ENCODE peak calls at places on chromosomes 13 and 19, in seven cellular contexts. C is neural progenitor cell; Y is CD4-positive, alpha-beta memory T cell; A is GM23248; L is sigmoid colon; P is lower lobe of right lung; Q is ovary. X is an unnamed sample.

GRCh38 chr19:48991011-48991609 is 2.0 kb downstream of the GYS1 start:
- DNase-seq in C (no peak), L (peak), Y (no peak), Q (no peak), P (peak), A (no peak), X (no peak)

GRCh38 chr13:32302461-32302860 is 12.7 kb downstream of the ZAR1L start:
- DNase-seq in Q (no peak), A (no peak), L (no peak), C (no peak), Y (no peak), P (no peak), X (no peak)

GRCh38 chr19:44635581-44636438 is 7.9 kb upstream of the PVR start:
- DNase-seq in P (no peak), C (no peak), Y (no peak), A (peak), L (no peak), Q (no peak), X (no peak)

GRCh38 chr13:75368167-75368566 is 113.8 kb downstream of the TBC1D4 start:
- DNase-seq in Q (no peak), P (no peak), C (no peak), A (peak), L (no peak), Y (no peak), X (no peak)

GRCh38 chr13:89969996-89970709 is 1377.3 kb upstream of the MIR17HG start:
- DNase-seq in Q (no peak), P (no peak), L (no peak), C (no peak), A (peak), Y (no peak), X (no peak)

GRCh38 chr13:37755349-37755748 is 114.2 kb downstream of the TRPC4 start:
- DNase-seq in Y (no peak), P (no peak), A (no peak), Q (no peak), C (no peak), L (no peak), X (no peak)

GRCh38 chr19:13718733-13719132 is 45.6 kb upstream of the MRI1 start:
- DNase-seq in Q (no peak), Y (no peak), C (peak), A (peak), L (no peak), P (no peak), X (peak)

GRCh38 chr13:106573855-106574254 is 5.9 kb upstream of the ARGLU1 start:
- DNase-seq in L (peak), Y (no peak), C (no peak), A (peak), Q (peak), P (peak), X (no peak)

GRCh38 chr13:32039056-32039455 is 7.5 kb downstream of the FRY start:
- DNase-seq in L (no peak), P (no peak), Y (no peak), A (no peak), Q (no peak), C (no peak), X (no peak)

GRCh38 chr19:58516964-58517833 is 2.4 kb downstream of the ZBTB45 start:
- DNase-seq in L (no peak), P (peak), Y (no peak), A (no peak), C (no peak), Q (peak), X (no peak)

GRCh38 chr13:29877456-29878096 is 27.2 kb upstream of the UBL3 start:
- DNase-seq in A (no peak), Q (no peak), L (no peak), Y (no peak), C (no peak), P (no peak), X (no peak)

GRCh38 chr19:31154021-31154420 is 195.2 kb downstream of the TSHZ3 start:
- DNase-seq in L (no peak), C (no peak), A (peak), Y (no peak), P (no peak), Q (no peak), X (no peak)

GRCh38 chr19:7862413-7862951 is 11.7 kb downstream of the PRR36 start:
- DNase-seq in C (peak), L (no peak), A (peak), Q (peak), P (peak), Y (peak), X (no peak)

GRCh38 chr13:52405767-52406494 is at the start of gene THSD1:
- DNase-seq in A (peak), Q (peak), P (peak), Y (no peak), C (peak), L (peak), X (no peak)

GRCh38 chr13:32538234-32538620 is 368 bp downstream of the N4BP2L2 start:
- DNase-seq in A (peak), Q (peak), L (peak), C (peak), Y (peak), P (peak), X (no peak)

GRCh38 chr13:52846567-52847321 is 1.7 kb downstream of the PCDH8 start:
- DNase-seq in Y (no peak), L (no peak), A (peak), P (peak), Q (peak), C (peak), X (no peak)

GRCh38 chr13:27211771-27212364 is 39.5 kb upstream of the RPL21 start:
- DNase-seq in A (peak), Y (no peak), L (no peak), P (no peak), C (no peak), Q (no peak), X (no peak)

GRCh38 chr19:40778865-40779284 is 828 bp downstream of the RAB4B start:
- DNase-seq in L (no peak), A (peak), P (no peak), C (no peak), Y (no peak), Q (no peak), X (no peak)

GRCh38 chr19:18663940-18664530 is 19.4 kb upstream of the CRTC1 start:
- DNase-seq in C (no peak), P (no peak), A (no peak), Q (no peak), Y (no peak), L (no peak), X (no peak)

GRCh38 chr19:29753934-29754305 is 38.9 kb upstream of the C19orf12 start:
- DNase-seq in A (no peak), L (no peak), Y (no peak), P (no peak), Q (no peak), C (no peak), X (no peak)

GRCh38 chr19:4390017-4390861 is 10.1 kb downstream of the SH3GL1 start:
- DNase-seq in Y (no peak), L (no peak), Q (peak), C (peak), A (peak), P (peak), X (no peak)

GRCh38 chr13:94660695-94661324 is 51.5 kb downstream of the SOX21 start:
- DNase-seq in A (peak), Y (no peak), P (no peak), L (no peak), Q (no peak), C (peak), X (no peak)

GRCh38 chr19:56683119-56683518 is 11.6 kb upstream of the ZNF835 start:
- DNase-seq in L (no peak), Y (no peak), Q (no peak), C (no peak), P (no peak), A (no peak), X (no peak)

GRCh38 chr19:56681702-56682101 is 10.1 kb upstream of the ZNF835 start:
- DNase-seq in C (no peak), A (no peak), Y (no peak), Q (no peak), L (no peak), P (no peak), X (no peak)

DNA sequence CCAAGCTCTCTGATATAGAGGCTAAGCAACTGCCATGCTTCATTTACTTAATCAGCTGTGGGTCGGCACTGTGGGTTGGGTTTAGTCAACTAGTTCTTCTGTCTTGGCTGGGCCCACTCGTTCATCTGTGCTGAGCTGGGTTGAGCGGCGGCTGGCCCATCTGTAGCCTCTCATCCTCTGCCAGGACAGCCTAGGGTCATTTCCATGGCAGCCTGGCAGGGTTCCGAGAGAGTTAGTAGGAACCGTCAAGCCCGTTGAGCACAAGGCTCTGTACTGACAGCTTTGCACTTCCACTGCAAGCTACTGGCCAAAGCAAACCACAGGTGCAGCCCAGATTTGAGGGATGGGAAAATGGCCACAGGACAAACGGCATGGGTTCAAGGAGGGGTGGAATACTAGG is 6.6 kb upstream of the ZNF835 start:
- DNase-seq in C (no peak), L (no peak), Y (no peak), P (no peak), Q (no peak), A (no peak), X (no peak)
- H3K27ac ChIP-seq in C (no peak), L (no peak), Y (no peak), P (no peak), Q (no peak), A (no peak), X (no peak)

GRCh38 chr19:535017-535835 is 3.7 kb downstream of the CDC34 start:
- DNase-seq in Y (no peak), L (peak), P (no peak), Q (peak), A (peak), C (no peak), X (no peak)
- H3K4me3 ChIP-seq in Y (no peak), L (no peak), P (no peak), Q (no peak), A (no peak), C (no peak), X (no peak)

GRCh38 chr13:79870123-79870522 is 389.2 kb downstream of the NDFIP2 start:
- DNase-seq in Y (no peak), P (no peak), Q (no peak), C (no peak), A (peak), L (no peak), X (no peak)
- H3K27ac ChIP-seq in Y (no peak), P (no peak), Q (no peak), C (no peak), A (peak), L (no peak), X (no peak)

GRCh38 chr19:38830039-38830733 is 1.4 kb downstream of the ECH1 start:
- DNase-seq in A (peak), Y (no peak), P (no peak), L (no peak), Q (no peak), C (no peak), X (no peak)
- H3K4me3 ChIP-seq in A (no peak), Y (peak), P (peak), L (peak), Q (no peak), C (no peak), X (no peak)

GRCh38 chr19:38250821-38251563 is 5.2 kb downstream of the PPP1R14A start:
- DNase-seq in L (peak), P (peak), A (peak), Q (peak), C (no peak), Y (no peak), X (no peak)
- H3K27ac ChIP-seq in L (peak), P (peak), A (no peak), Q (peak), C (no peak), Y (no peak), X (no peak)

X was measured in iPS DF 6.9.